ENCODE peak calls at places on chromosomes 6 and 20, in six cellular contexts. S is IMR-90, W is neuronal stem cell, C is mesenchymal stem cell, G is H1, U is trophoblast cell. M is an unnamed sample.

GRCh38 chr6:38241200-38241599 is 398.5 kb downstream of the BTBD9 start:
- DNase-seq in S (peak), W (no peak), C (no peak), G (no peak), U (peak), M (no peak)

GRCh38 chr6:131001113-131001776 is 61.8 kb downstream of the EPB41L2 start:
- DNase-seq in S (no peak), W (no peak), C (peak), G (no peak), U (no peak), M (no peak)

GRCh38 chr6:48067148-48067709 is 43.8 kb downstream of the PTCHD4 start:
- DNase-seq in S (no peak), W (no peak), C (no peak), G (no peak), U (peak), M (no peak)

GRCh38 chr6:71103150-71103549 is 146.3 kb upstream of the B3GAT2 start:
- DNase-seq in S (no peak), W (no peak), C (peak), G (no peak), U (no peak), M (no peak)

GRCh38 chr20:6074145-6074561 is 20.3 kb upstream of the LRRN4 start:
- DNase-seq in S (no peak), W (no peak), C (peak), G (no peak), U (no peak), M (peak)

GRCh38 chr6:15775741-15776140 is 112.9 kb upstream of the DTNBP1 start:
- DNase-seq in S (no peak), W (no peak), C (no peak), G (no peak), U (no peak), M (no peak)

GRCh38 chr20:1860446-1860845 is 34.8 kb upstream of the SIRPA start:
- DNase-seq in S (peak), W (no peak), C (peak), G (no peak), U (no peak), M (no peak)

GRCh38 chr6:46412662-46413061 is 78.6 kb downstream of the RCAN2 start:
- DNase-seq in S (no peak), W (no peak), C (no peak), G (no peak), U (no peak), M (no peak)

GRCh38 chr6:26392932-26393636 is 9.0 kb upstream of the BTN3A1 start:
- DNase-seq in S (no peak), W (no peak), C (no peak), G (no peak), U (no peak), M (no peak)

GRCh38 chr20:50762045-50762422 is 30.7 kb downstream of the PARD6B start:
- DNase-seq in S (peak), W (no peak), C (no peak), G (no peak), U (no peak), M (no peak)

GRCh38 chr20:25452333-25452732 is 44.9 kb downstream of the GINS1 start:
- DNase-seq in S (no peak), W (no peak), C (no peak), G (no peak), U (no peak), M (no peak)

GRCh38 chr6:149881860-149882259 is 16.1 kb downstream of the RAET1E start:
- DNase-seq in S (no peak), W (no peak), C (no peak), G (no peak), U (no peak), M (no peak)

GRCh38 chr20:50283922-50284810 is 93.5 kb downstream of the CEBPB start:
- DNase-seq in S (peak), W (no peak), C (peak), G (no peak), U (peak), M (no peak)

GRCh38 chr20:4111440-4112411 is 96.4 kb upstream of the RNF24 start:
- DNase-seq in S (no peak), W (no peak), C (no peak), G (peak), U (no peak), M (no peak)

GRCh38 chr20:38961530-38962043 is 557 bp upstream of the DHX35 start:
- DNase-seq in S (no peak), W (no peak), C (no peak), G (no peak), U (no peak), M (no peak)

GRCh38 chr6:13268914-13269532 is 59.3 kb downstream of the TBC1D7 start:
- DNase-seq in S (peak), W (no peak), C (peak), G (no peak), U (peak), M (no peak)

GRCh38 chr20:23770384-23770783 is 19.6 kb upstream of the CST1 start:
- DNase-seq in S (no peak), W (no peak), C (no peak), G (no peak), U (no peak), M (no peak)

GRCh38 chr20:33309631-33310030 is 26.6 kb downstream of the BPIFB1 start:
- DNase-seq in S (no peak), W (no peak), C (no peak), G (no peak), U (no peak), M (no peak)

GRCh38 chr6:74482180-74482579 is 723.7 kb downstream of the COL12A1 start:
- DNase-seq in S (no peak), W (no peak), C (no peak), G (no peak), U (no peak), M (no peak)

GRCh38 chr6:32240686-32241085 is 16.8 kb upstream of the NOTCH4 start:
- DNase-seq in S (no peak), W (no peak), C (no peak), G (no peak), U (no peak), M (no peak)

GRCh38 chr6:68226460-68226859 is 408.6 kb upstream of the ADGRB3 start:
- DNase-seq in S (no peak), W (peak), C (no peak), G (no peak), U (peak), M (no peak)

GRCh38 chr6:32089082-32089828 is 19.9 kb downstream of the TNXB start:
- DNase-seq in S (no peak), W (no peak), C (no peak), G (no peak), U (no peak), M (no peak)

GRCh38 chr6:8006208-8006607 is 58.0 kb downstream of the BLOC1S5 start:
- DNase-seq in S (peak), W (no peak), C (peak), G (no peak), U (peak), M (no peak)

GRCh38 chr6:21808045-21808470 is 214.5 kb downstream of the SOX4 start:
- DNase-seq in S (peak), W (no peak), C (peak), G (peak), U (peak), M (no peak)

GRCh38 chr6:134046054-134046453 is 6.4 kb downstream of the SLC2A12 start:
- DNase-seq in S (no peak), W (no peak), C (no peak), G (no peak), U (no peak), M (no peak)

GRCh38 chr20:57943291-57943690 is 233.5 kb upstream of the PMEPA1 start:
- DNase-seq in S (no peak), W (no peak), C (no peak), G (no peak), U (no peak), M (no peak)

GRCh38 chr6:146258206-146258605 is 229.3 kb downstream of the GRM1 start:
- DNase-seq in S (no peak), W (no peak), C (no peak), G (no peak), U (no peak), M (no peak)

GRCh38 chr6:46174904-46175303 is 4.1 kb upstream of the ENPP5 start:
- DNase-seq in S (no peak), W (no peak), C (no peak), G (no peak), U (no peak), M (no peak)

GRCh38 chr20:654427-654770 is 1.4 kb upstream of the SRXN1 start:
- DNase-seq in S (no peak), W (no peak), C (no peak), G (no peak), U (no peak), M (no peak)

GRCh38 chr6:149318581-149319286 is 1.2 kb downstream of the TAB2 start:
- DNase-seq in S (no peak), W (no peak), C (peak), G (no peak), U (no peak), M (no peak)

GRCh38 chr6:90458353-90459224 is 128.3 kb downstream of the MAP3K7 start:
- DNase-seq in S (no peak), W (no peak), C (no peak), G (no peak), U (peak), M (no peak)

GRCh38 chr6:34115396-34116314 is 30.2 kb downstream of the GRM4 start:
- DNase-seq in S (peak), W (peak), C (peak), G (peak), U (peak), M (peak)

GRCh38 chr20:51495921-51496545 is 46.5 kb downstream of the NFATC2 start:
- DNase-seq in S (no peak), W (no peak), C (no peak), G (no peak), U (peak), M (no peak)

GRCh38 chr6:1406306-1407058 is 17.1 kb downstream of the FOXF2 start:
- DNase-seq in S (peak), W (no peak), C (no peak), G (no peak), U (no peak), M (no peak)

GRCh38 chr6:45830441-45831139 is 185.1 kb downstream of the CLIC5 start:
- DNase-seq in S (no peak), W (no peak), C (peak), G (no peak), U (no peak), M (no peak)

GRCh38 chr6:11236351-11236750 is 3.9 kb upstream of the NEDD9 start:
- DNase-seq in S (no peak), W (no peak), C (peak), G (no peak), U (peak), M (no peak)

DNA sequence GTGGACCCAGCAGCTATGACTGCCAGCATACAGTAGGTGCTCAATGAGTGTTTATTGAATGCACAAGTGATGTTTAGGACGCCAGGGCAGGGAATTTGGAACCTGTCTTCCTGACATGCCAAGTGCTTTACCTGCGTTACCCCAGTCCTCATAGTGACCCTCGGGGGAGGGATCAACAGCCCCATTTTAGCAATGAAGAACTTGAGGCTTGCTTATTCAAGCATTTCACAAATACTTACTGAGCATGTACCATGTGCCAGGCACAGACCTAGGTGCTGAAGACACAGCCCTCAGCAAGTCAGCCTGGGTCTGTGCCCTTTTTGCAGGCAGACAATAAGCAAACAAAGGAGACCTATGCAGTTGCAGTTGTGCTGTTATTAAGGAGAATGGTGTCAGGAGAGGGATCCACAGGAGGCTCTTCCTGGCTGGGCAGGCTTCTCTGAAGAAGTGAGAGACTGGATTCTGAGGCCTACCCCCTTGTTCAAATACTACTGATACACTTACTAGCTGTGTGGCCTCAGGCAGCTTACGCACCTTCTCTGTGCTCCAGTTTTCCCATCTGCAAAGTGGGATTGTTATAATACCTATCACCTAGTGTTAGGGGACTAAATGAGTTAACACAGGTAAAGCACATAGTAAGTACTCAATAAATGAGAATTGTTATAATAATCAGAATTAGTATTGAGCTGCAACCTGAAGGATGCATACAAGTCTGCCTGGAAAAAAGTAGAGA is 39.8 kb downstream of the TTLL9 start:
- DNase-seq in S (no peak), W (no peak), C (no peak), G (no peak), U (no peak), M (no peak)
- H3K23ac ChIP-seq in S (no peak), W (no peak), C (no peak), G (no peak), U (no peak), M (no peak)

GRCh38 chr6:108966236-108966635 is 118.0 kb downstream of the ARMC2 start:
- DNase-seq in S (no peak), W (no peak), C (no peak), G (no peak), U (peak), M (no peak)
- H4K91ac ChIP-seq in S (no peak), W (no peak), C (no peak), G (no peak), U (no peak), M (no peak)

GRCh38 chr6:121620002-121620740 is 184.7 kb downstream of the GJA1 start:
- DNase-seq in S (no peak), W (no peak), C (no peak), G (peak), U (no peak), M (peak)

GRCh38 chr6:121617388-121617787 is 181.9 kb downstream of the GJA1 start:
- DNase-seq in S (no peak), W (no peak), C (no peak), G (no peak), U (no peak), M (no peak)

GRCh38 chr6:121615493-121615892 is 180.0 kb downstream of the GJA1 start:
- DNase-seq in S (no peak), W (no peak), C (no peak), G (no peak), U (peak), M (no peak)

GRCh38 chr6:121616411-121616810 is 181.0 kb downstream of the GJA1 start:
- DNase-seq in S (no peak), W (no peak), C (no peak), G (no peak), U (no peak), M (no peak)

GRCh38 chr6:121619013-121619412 is 183.6 kb downstream of the GJA1 start:
- DNase-seq in S (no peak), W (no peak), C (no peak), G (peak), U (no peak), M (peak)
- H2BK120ac ChIP-seq in S (no peak), W (no peak), C (no peak), G (no peak), U (no peak), M (no peak)

DNA sequence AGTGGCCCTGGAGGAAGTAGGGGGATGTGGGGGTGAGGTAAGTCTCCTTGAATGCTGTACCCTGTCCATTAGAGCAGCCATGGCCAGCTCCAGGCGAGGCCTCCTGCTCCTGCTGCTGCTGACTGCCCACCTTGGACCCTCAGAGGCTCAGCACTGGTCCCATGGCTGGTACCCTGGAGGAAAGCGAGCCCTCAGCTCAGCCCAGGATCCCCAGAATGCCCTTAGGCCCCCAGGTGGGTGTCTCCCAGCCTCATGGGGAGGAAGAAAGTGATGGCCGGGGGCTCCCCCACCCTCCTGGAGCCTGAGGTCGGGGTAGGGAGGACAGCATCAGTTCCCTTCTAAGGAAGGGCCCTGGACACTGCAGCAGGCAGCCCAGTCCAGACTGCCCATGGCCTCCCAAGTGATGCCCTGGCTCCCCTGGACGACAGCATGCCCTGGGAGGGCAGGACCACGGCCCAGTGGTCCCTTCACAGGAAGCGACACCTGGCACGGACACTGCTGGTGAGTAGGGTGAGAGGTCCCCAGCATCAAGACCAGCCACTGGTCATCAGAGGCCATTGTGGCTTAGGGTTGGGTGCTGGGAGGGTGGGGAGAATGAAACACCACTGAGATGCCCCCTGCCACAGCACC is 1.0 kb downstream of the GNRH2 start:
- DNase-seq in S (no peak), W (no peak), C (no peak), G (no peak), U (no peak), M (no peak)
- H3K23ac ChIP-seq in S (no peak), W (peak), C (no peak), G (no peak), U (no peak), M (no peak)

DNA sequence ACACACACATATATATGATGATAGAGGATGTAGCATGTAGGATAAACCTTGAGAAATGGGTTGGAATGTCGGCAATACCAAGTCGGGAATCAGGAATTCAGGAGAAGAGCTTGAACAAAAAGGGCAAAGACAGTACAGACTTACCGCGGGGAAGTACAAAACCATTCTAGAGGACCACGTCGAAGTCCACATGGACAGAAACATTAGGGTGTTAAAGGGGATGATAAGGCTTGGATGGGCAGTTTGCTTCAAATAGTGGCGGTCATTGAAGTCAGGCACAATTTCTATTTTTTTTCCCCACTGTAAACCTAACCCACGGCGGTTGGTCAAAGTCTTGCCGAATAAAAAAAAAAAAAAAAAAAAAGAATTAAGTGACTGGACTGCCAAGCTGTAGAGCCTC is 766 bp upstream of the NUS1 start:
- DNase-seq in S (no peak), W (no peak), C (no peak), G (no peak), U (no peak), M (no peak)
- H4K91ac ChIP-seq in S (no peak), W (no peak), C (no peak), G (no peak), U (no peak), M (no peak)

GRCh38 chr6:40789143-40789764 is 202.1 kb upstream of the LRFN2 start:
- DNase-seq in S (no peak), W (no peak), C (peak), G (no peak), U (no peak), M (no peak)
- H2BK120ac ChIP-seq in S (no peak), W (no peak), C (no peak), G (no peak), U (no peak), M (no peak)

DNA sequence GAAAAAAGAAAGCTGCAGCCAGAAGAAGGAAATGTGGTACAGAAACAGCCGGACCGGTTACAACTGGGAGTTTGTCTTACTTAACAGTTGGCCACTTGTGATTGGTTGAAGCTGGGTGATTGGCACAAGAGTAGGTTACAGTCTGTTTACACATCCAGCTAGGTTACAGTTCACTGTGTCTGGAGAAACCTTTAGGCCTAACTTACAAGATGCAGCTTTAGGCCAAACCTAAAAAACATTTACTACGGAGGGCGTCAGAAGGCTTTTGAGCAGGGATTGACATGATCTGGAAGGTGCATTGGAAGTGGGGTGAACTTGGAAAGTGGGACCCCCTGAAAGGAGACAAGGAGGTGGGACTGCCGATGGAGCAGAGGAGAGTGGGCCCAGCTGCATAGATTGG is 122.3 kb downstream of the BANF2 start:
- DNase-seq in S (peak), W (no peak), C (peak), G (no peak), U (peak), M (no peak)
- H3K23ac ChIP-seq in S (no peak), W (no peak), C (no peak), G (no peak), U (no peak), M (no peak)

DNA sequence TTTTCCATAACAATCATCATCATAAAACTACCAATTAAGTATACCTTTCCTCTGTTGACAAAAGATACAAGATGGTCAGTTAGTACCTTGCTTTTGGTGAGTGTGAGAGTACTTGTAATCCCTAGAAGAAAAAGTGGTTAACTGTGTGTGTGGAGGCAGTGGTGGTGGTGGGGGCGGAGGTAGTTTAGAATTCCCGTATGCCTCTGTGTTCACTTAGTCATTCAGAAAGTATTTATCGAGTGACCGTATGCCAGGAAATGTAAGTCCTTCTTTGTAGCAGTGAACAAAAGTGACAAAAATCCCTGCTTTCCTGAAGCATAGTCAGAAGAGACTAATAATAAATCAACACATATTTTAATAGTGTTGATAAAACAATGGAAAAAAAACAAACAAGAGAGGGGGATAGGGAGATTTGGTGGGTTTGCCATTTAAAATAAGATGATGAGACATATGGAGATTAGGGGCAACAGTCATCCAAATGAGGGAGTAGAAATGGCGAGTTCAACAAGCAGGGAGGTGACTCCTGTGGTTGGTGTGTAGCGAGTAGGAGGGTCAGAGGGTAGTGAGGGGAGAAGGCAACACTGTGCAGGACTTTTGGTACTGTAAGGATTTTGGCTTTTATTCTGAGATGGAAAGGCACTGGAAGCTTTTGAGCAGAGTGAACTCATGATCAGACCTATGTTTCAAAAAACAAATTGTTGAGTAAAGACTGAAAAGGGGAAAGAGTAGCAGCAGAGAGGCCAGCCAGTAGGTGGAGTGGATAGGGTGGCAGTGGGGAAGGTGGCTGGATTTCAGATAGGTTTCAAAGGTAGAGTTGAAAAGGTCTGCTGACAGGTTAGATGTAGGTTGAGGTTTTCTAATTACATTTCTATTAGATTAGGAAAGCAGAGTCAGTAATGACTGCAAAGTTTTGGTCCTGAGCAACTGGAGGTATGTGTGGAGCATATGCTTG is 40.3 kb upstream of the SIM1 start:
- DNase-seq in S (peak), W (no peak), C (peak), G (no peak), U (peak), M (no peak)
- H4K91ac ChIP-seq in S (peak), W (no peak), C (no peak), G (no peak), U (no peak), M (no peak)